ENCODE peak calls at places on chromosomes 6 and 20, in eight cellular contexts. One of them, this sample, is unnamed.
A peak's percentile ranks its signal among the peaks of the same experiment; 100 is the strongest.

GRCh38 chr20:39111359-39112195 is 149.4 kb downstream of the DHX35 start:
- DNase-seq in CD8-positive, alpha-beta memory T cell: no peak
- DNase-seq in neuronal stem cell: no peak
- DNase-seq in mammary epithelial cell: no peak
- DNase-seq in testis: no peak
- DNase-seq in aorta: no peak
- DNase-seq in tibial artery: no peak
- DNase-seq in esophagus muscularis mucosa: no peak
- DNase-seq in this sample: peak; percentile 4

GRCh38 chr20:49984426-49985153 is 1.8 kb downstream of the SNAI1 start:
- DNase-seq in neuronal stem cell: no peak
- DNase-seq in tibial artery: no peak
- DNase-seq in CD8-positive, alpha-beta memory T cell: no peak
- DNase-seq in testis: no peak
- DNase-seq in mammary epithelial cell: no peak
- DNase-seq in aorta: no peak
- DNase-seq in esophagus muscularis mucosa: no peak
- DNase-seq in this sample: no peak

GRCh38 chr6:99739526-99739925 is 132.9 kb downstream of the PRDM13 start:
- DNase-seq in mammary epithelial cell: no peak
- DNase-seq in testis: no peak
- DNase-seq in neuronal stem cell: no peak
- DNase-seq in aorta: no peak
- DNase-seq in tibial artery: no peak
- DNase-seq in CD8-positive, alpha-beta memory T cell: no peak
- DNase-seq in esophagus muscularis mucosa: no peak
- DNase-seq in this sample: no peak

GRCh38 chr6:1608222-1608975 is 1.3 kb upstream of the FOXC1 start:
- DNase-seq in esophagus muscularis mucosa: no peak
- DNase-seq in aorta: no peak
- DNase-seq in tibial artery: no peak
- DNase-seq in testis: no peak
- DNase-seq in neuronal stem cell: no peak
- DNase-seq in mammary epithelial cell: no peak
- DNase-seq in CD8-positive, alpha-beta memory T cell: no peak
- DNase-seq in this sample: no peak

GRCh38 chr6:373773-374724 is 17.5 kb upstream of the IRF4 start:
- DNase-seq in tibial artery: no peak
- DNase-seq in testis: no peak
- DNase-seq in CD8-positive, alpha-beta memory T cell: no peak
- DNase-seq in esophagus muscularis mucosa: no peak
- DNase-seq in aorta: peak; percentile 38
- DNase-seq in neuronal stem cell: no peak
- DNase-seq in mammary epithelial cell: no peak
- DNase-seq in this sample: peak; percentile 13

GRCh38 chr20:36101201-36101600 is 53.3 kb upstream of the EPB41L1 start:
- DNase-seq in neuronal stem cell: no peak
- DNase-seq in testis: no peak
- DNase-seq in CD8-positive, alpha-beta memory T cell: no peak
- DNase-seq in aorta: peak; percentile 47
- DNase-seq in tibial artery: no peak
- DNase-seq in esophagus muscularis mucosa: no peak
- DNase-seq in mammary epithelial cell: no peak
- DNase-seq in this sample: peak; percentile 88

GRCh38 chr6:162733489-162733888 is 5.7 kb downstream of the PACRG start:
- DNase-seq in esophagus muscularis mucosa: no peak
- DNase-seq in aorta: no peak
- DNase-seq in tibial artery: no peak
- DNase-seq in mammary epithelial cell: no peak
- DNase-seq in testis: no peak
- DNase-seq in neuronal stem cell: no peak
- DNase-seq in CD8-positive, alpha-beta memory T cell: no peak
- DNase-seq in this sample: no peak

GRCh38 chr6:27452496-27452897 is 20.4 kb downstream of the ZNF184 start:
- DNase-seq in tibial artery: no peak
- DNase-seq in mammary epithelial cell: no peak
- DNase-seq in testis: no peak
- DNase-seq in aorta: no peak
- DNase-seq in CD8-positive, alpha-beta memory T cell: no peak
- DNase-seq in neuronal stem cell: no peak
- DNase-seq in esophagus muscularis mucosa: no peak
- DNase-seq in this sample: no peak

GRCh38 chr6:163485388-163485851 is 70.9 kb downstream of the QKI start:
- DNase-seq in CD8-positive, alpha-beta memory T cell: no peak
- DNase-seq in neuronal stem cell: no peak
- DNase-seq in testis: no peak
- DNase-seq in mammary epithelial cell: no peak
- DNase-seq in tibial artery: no peak
- DNase-seq in esophagus muscularis mucosa: no peak
- DNase-seq in aorta: no peak
- DNase-seq in this sample: no peak

GRCh38 chr6:32244270-32244669 is 20.4 kb upstream of the NOTCH4 start:
- DNase-seq in CD8-positive, alpha-beta memory T cell: no peak
- DNase-seq in tibial artery: peak; percentile 77
- DNase-seq in aorta: no peak
- DNase-seq in testis: peak; percentile 61
- DNase-seq in mammary epithelial cell: no peak
- DNase-seq in neuronal stem cell: no peak
- DNase-seq in esophagus muscularis mucosa: peak; percentile 92
- DNase-seq in this sample: peak; percentile 44

GRCh38 chr6:25441658-25442276 is 162.6 kb downstream of the CARMIL1 start:
- DNase-seq in CD8-positive, alpha-beta memory T cell: no peak
- DNase-seq in aorta: no peak
- DNase-seq in esophagus muscularis mucosa: no peak
- DNase-seq in testis: no peak
- DNase-seq in mammary epithelial cell: no peak
- DNase-seq in neuronal stem cell: no peak
- DNase-seq in tibial artery: no peak
- DNase-seq in this sample: no peak

GRCh38 chr6:72037006-72037405 is 150.7 kb downstream of the RIMS1 start:
- DNase-seq in esophagus muscularis mucosa: no peak
- DNase-seq in mammary epithelial cell: no peak
- DNase-seq in neuronal stem cell: no peak
- DNase-seq in testis: no peak
- DNase-seq in tibial artery: no peak
- DNase-seq in aorta: no peak
- DNase-seq in CD8-positive, alpha-beta memory T cell: no peak
- DNase-seq in this sample: no peak

GRCh38 chr6:139742671-139743070 is 368.2 kb upstream of the CITED2 start:
- DNase-seq in neuronal stem cell: no peak
- DNase-seq in tibial artery: no peak
- DNase-seq in esophagus muscularis mucosa: no peak
- DNase-seq in mammary epithelial cell: no peak
- DNase-seq in aorta: no peak
- DNase-seq in CD8-positive, alpha-beta memory T cell: no peak
- DNase-seq in testis: no peak
- DNase-seq in this sample: no peak

GRCh38 chr6:168276576-168277273 is 42.9 kb downstream of the DACT2 start:
- DNase-seq in CD8-positive, alpha-beta memory T cell: no peak
- DNase-seq in aorta: no peak
- DNase-seq in testis: no peak
- DNase-seq in tibial artery: no peak
- DNase-seq in neuronal stem cell: no peak
- DNase-seq in esophagus muscularis mucosa: no peak
- DNase-seq in mammary epithelial cell: no peak
- DNase-seq in this sample: no peak
- H3K4me3 ChIP-seq in CD8-positive, alpha-beta memory T cell: no peak overlapping the region
- H3K4me3 ChIP-seq in aorta: no peak overlapping the region
- H3K4me3 ChIP-seq in testis: no peak overlapping the region
- H3K4me3 ChIP-seq in tibial artery: no peak overlapping the region
- H3K4me3 ChIP-seq in neuronal stem cell: no peak overlapping the region
- H3K4me3 ChIP-seq in esophagus muscularis mucosa: no peak overlapping the region
- H3K4me3 ChIP-seq in mammary epithelial cell: no peak overlapping the region
- H3K4me3 ChIP-seq in this sample: no peak overlapping the region

GRCh38 chr20:46362931-46363872 is 43.2 kb downstream of the ELMO2 start:
- DNase-seq in tibial artery: no peak
- DNase-seq in mammary epithelial cell: no peak
- DNase-seq in aorta: no peak
- DNase-seq in CD8-positive, alpha-beta memory T cell: no peak
- DNase-seq in testis: no peak
- DNase-seq in neuronal stem cell: no peak
- DNase-seq in esophagus muscularis mucosa: no peak
- DNase-seq in this sample: no peak

GRCh38 chr20:46359233-46359751 is 47.1 kb downstream of the ELMO2 start:
- DNase-seq in testis: no peak
- DNase-seq in CD8-positive, alpha-beta memory T cell: no peak
- DNase-seq in mammary epithelial cell: no peak
- DNase-seq in tibial artery: no peak
- DNase-seq in aorta: no peak
- DNase-seq in esophagus muscularis mucosa: no peak
- DNase-seq in neuronal stem cell: no peak
- DNase-seq in this sample: peak; percentile 21

GRCh38 chr20:46361386-46361785 is 45.0 kb downstream of the ELMO2 start:
- DNase-seq in CD8-positive, alpha-beta memory T cell: peak; percentile 26
- DNase-seq in tibial artery: no peak
- DNase-seq in aorta: no peak
- DNase-seq in mammary epithelial cell: no peak
- DNase-seq in testis: no peak
- DNase-seq in esophagus muscularis mucosa: no peak
- DNase-seq in neuronal stem cell: no peak
- DNase-seq in this sample: no peak

GRCh38 chr20:46363874-46364669 is 42.3 kb downstream of the ELMO2 start:
- DNase-seq in neuronal stem cell: peak; percentile 82
- DNase-seq in tibial artery: peak; percentile 86
- DNase-seq in testis: peak; percentile 91
- DNase-seq in mammary epithelial cell: peak; percentile 80
- DNase-seq in esophagus muscularis mucosa: peak; percentile 95
- DNase-seq in CD8-positive, alpha-beta memory T cell: peak; percentile 86
- DNase-seq in aorta: peak; percentile 93
- DNase-seq in this sample: peak; percentile 92

GRCh38 chr20:46361811-46362210 is 44.6 kb downstream of the ELMO2 start:
- DNase-seq in CD8-positive, alpha-beta memory T cell: no peak
- DNase-seq in aorta: no peak
- DNase-seq in esophagus muscularis mucosa: no peak
- DNase-seq in mammary epithelial cell: no peak
- DNase-seq in neuronal stem cell: no peak
- DNase-seq in tibial artery: no peak
- DNase-seq in testis: no peak
- DNase-seq in this sample: no peak
- H3K4me1 ChIP-seq in CD8-positive, alpha-beta memory T cell: peaks cover 79% of the 10 kb centered on the region
- H3K4me1 ChIP-seq in aorta: peaks cover 3% of the 10 kb centered on the region
- H3K4me1 ChIP-seq in esophagus muscularis mucosa: peaks cover 81% of the 10 kb centered on the region
- H3K4me1 ChIP-seq in mammary epithelial cell: peaks cover 7% of the 10 kb centered on the region
- H3K4me1 ChIP-seq in neuronal stem cell: peaks cover 11% of the 10 kb centered on the region
- H3K4me1 ChIP-seq in tibial artery: no peaks in the 10 kb centered on the region
- H3K4me1 ChIP-seq in testis: peaks cover 50% of the 10 kb centered on the region
- H3K4me1 ChIP-seq in this sample: peaks cover 25% of the 10 kb centered on the region

DNA sequence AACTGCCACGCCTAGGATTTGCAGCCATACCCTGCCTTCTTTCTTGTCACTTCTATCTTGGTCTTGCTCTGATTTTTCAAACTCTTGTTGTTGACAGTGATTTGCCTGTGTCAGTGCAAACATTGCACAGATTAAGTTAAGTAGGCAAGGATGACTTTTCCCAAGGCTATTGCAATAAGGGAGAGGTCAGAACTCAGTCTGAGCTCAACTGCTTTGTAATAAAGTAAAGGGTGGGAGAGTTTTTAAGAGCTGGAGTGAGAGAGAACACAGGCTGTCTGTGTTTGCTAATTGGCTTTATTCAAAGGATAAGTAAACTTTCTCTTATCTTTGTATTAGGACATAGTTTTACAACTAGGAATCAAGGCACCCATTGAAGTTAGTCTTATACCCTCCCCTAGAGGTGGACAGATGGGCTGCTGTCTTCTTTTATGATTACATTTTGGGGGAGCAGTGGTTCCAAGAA is 448.6 kb downstream of the PHF3 start:
- DNase-seq in aorta: no peak
- DNase-seq in mammary epithelial cell: no peak
- DNase-seq in CD8-positive, alpha-beta memory T cell: no peak
- DNase-seq in esophagus muscularis mucosa: no peak
- DNase-seq in neuronal stem cell: no peak
- DNase-seq in tibial artery: no peak
- DNase-seq in testis: no peak
- DNase-seq in this sample: no peak
- H3K27ac ChIP-seq in aorta: no peak overlapping the region
- H3K27ac ChIP-seq in mammary epithelial cell: no peak overlapping the region
- H3K27ac ChIP-seq in CD8-positive, alpha-beta memory T cell: no peak overlapping the region
- H3K27ac ChIP-seq in esophagus muscularis mucosa: no peak overlapping the region
- H3K27ac ChIP-seq in neuronal stem cell: no peak overlapping the region
- H3K27ac ChIP-seq in tibial artery: no peak overlapping the region
- H3K27ac ChIP-seq in testis: no peak overlapping the region
- H3K27ac ChIP-seq in this sample: no peak overlapping the region

GRCh38 chr20:62624325-62624690 is 18.0 kb upstream of the SLCO4A1 start:
- DNase-seq in CD8-positive, alpha-beta memory T cell: no peak
- DNase-seq in testis: no peak
- DNase-seq in esophagus muscularis mucosa: no peak
- DNase-seq in mammary epithelial cell: no peak
- DNase-seq in aorta: no peak
- DNase-seq in tibial artery: no peak
- DNase-seq in neuronal stem cell: no peak
- DNase-seq in this sample: no peak
- H3K4me3 ChIP-seq in CD8-positive, alpha-beta memory T cell: no peak overlapping the region
- H3K4me3 ChIP-seq in testis: no peak overlapping the region
- H3K4me3 ChIP-seq in esophagus muscularis mucosa: no peak overlapping the region
- H3K4me3 ChIP-seq in mammary epithelial cell: no peak overlapping the region
- H3K4me3 ChIP-seq in aorta: no peak overlapping the region
- H3K4me3 ChIP-seq in tibial artery: no peak overlapping the region
- H3K4me3 ChIP-seq in neuronal stem cell: no peak overlapping the region
- H3K4me3 ChIP-seq in this sample: no peak overlapping the region

GRCh38 chr6:52535711-52536423 is 41.0 kb downstream of the TRAM2 start:
- DNase-seq in testis: no peak
- DNase-seq in aorta: no peak
- DNase-seq in esophagus muscularis mucosa: no peak
- DNase-seq in mammary epithelial cell: no peak
- DNase-seq in neuronal stem cell: no peak
- DNase-seq in tibial artery: no peak
- DNase-seq in CD8-positive, alpha-beta memory T cell: peak; percentile 23
- DNase-seq in this sample: no peak
- H3K4me1 ChIP-seq in testis: peaks cover 8% of the 10 kb centered on the region
- H3K4me1 ChIP-seq in aorta: peaks cover 15% of the 10 kb centered on the region
- H3K4me1 ChIP-seq in esophagus muscularis mucosa: peaks cover 43% of the 10 kb centered on the region
- H3K4me1 ChIP-seq in mammary epithelial cell: peaks cover 44% of the 10 kb centered on the region
- H3K4me1 ChIP-seq in neuronal stem cell: no peaks in the 10 kb centered on the region
- H3K4me1 ChIP-seq in tibial artery: no peaks in the 10 kb centered on the region
- H3K4me1 ChIP-seq in CD8-positive, alpha-beta memory T cell: peaks cover 33% of the 10 kb centered on the region
- H3K4me1 ChIP-seq in this sample: no peaks in the 10 kb centered on the region

GRCh38 chr20:6007529-6008103 is 46.2 kb downstream of the LRRN4 start:
- DNase-seq in neuronal stem cell: no peak
- DNase-seq in CD8-positive, alpha-beta memory T cell: no peak
- DNase-seq in mammary epithelial cell: no peak
- DNase-seq in aorta: no peak
- DNase-seq in tibial artery: no peak
- DNase-seq in testis: no peak
- DNase-seq in esophagus muscularis mucosa: no peak
- DNase-seq in this sample: no peak
- H3K27ac ChIP-seq in neuronal stem cell: no peak overlapping the region
- H3K27ac ChIP-seq in CD8-positive, alpha-beta memory T cell: peak overlapping the region; percentile 81
- H3K27ac ChIP-seq in mammary epithelial cell: peak overlapping the region; percentile 66
- H3K27ac ChIP-seq in aorta: no peak overlapping the region
- H3K27ac ChIP-seq in tibial artery: no peak overlapping the region
- H3K27ac ChIP-seq in testis: peak overlapping the region; percentile 82
- H3K27ac ChIP-seq in esophagus muscularis mucosa: peak overlapping the region; percentile 62
- H3K27ac ChIP-seq in this sample: peak overlapping the region; percentile 95